ENCODE peak calls at places on chromosome 6, in six cellular contexts. S is PC-9; C is GM12865; G is AG09309; T is lung; D is CD4-positive, alpha-beta T cell. O is an unnamed sample.

GRCh38 chr6:72669324-72669723 is 47.5 kb downstream of the KCNQ5 start:
- DNase-seq in S (no peak), C (no peak), G (no peak), T (no peak), D (no peak), O (no peak)

GRCh38 chr6:170295519-170296422 is 4.9 kb upstream of the DLL1 start:
- DNase-seq in S (no peak), C (peak; percentile 56), G (no peak), T (no peak), D (peak; percentile 22), O (no peak)

GRCh38 chr6:79632580-79632979 is 1.5 kb downstream of the SH3BGRL2 start:
- DNase-seq in S (no peak), C (peak; percentile 23), G (no peak), T (peak; percentile 30), D (no peak), O (no peak)

GRCh38 chr6:47298475-47298874 is 11.2 kb downstream of the TNFRSF21 start:
- DNase-seq in S (no peak), C (no peak), G (no peak), T (no peak), D (no peak), O (no peak)

GRCh38 chr6:116922853-116923548 is 46.0 kb downstream of the RFX6 start:
- DNase-seq in S (no peak), C (no peak), G (no peak), T (no peak), D (no peak), O (no peak)

GRCh38 chr6:35602133-35602946 is 86.4 kb downstream of the FKBP5 start:
- DNase-seq in S (no peak), C (peak; percentile 54), G (no peak), T (no peak), D (no peak), O (no peak)

GRCh38 chr6:167565884-167566491 is 241.1 kb downstream of the TTLL2 start:
- DNase-seq in S (no peak), C (no peak), G (no peak), T (peak; percentile 35), D (no peak), O (peak; percentile 73)

GRCh38 chr6:80520195-80520594 is 413.7 kb downstream of the BCKDHB start:
- DNase-seq in S (no peak), C (no peak), G (no peak), T (no peak), D (no peak), O (no peak)

GRCh38 chr6:90110971-90111370 is 185.7 kb downstream of the BACH2 start:
- DNase-seq in S (no peak), C (no peak), G (no peak), T (no peak), D (peak; percentile 42), O (no peak)

GRCh38 chr6:71533939-71534379 is 245.3 kb downstream of the OGFRL1 start:
- DNase-seq in S (no peak), C (peak; percentile 6), G (no peak), T (no peak), D (no peak), O (no peak)

GRCh38 chr6:38636027-38636426 is 3.7 kb downstream of the BTBD9 start:
- DNase-seq in S (no peak), C (no peak), G (no peak), T (no peak), D (no peak), O (no peak)

GRCh38 chr6:311679-312220 is 19.5 kb downstream of the DUSP22 start:
- DNase-seq in S (no peak), C (no peak), G (no peak), T (no peak), D (no peak), O (no peak)

GRCh38 chr6:12024715-12025434 is 12.8 kb downstream of the HIVEP1 start:
- DNase-seq in S (no peak), C (no peak), G (no peak), T (no peak), D (no peak), O (no peak)

GRCh38 chr6:80425089-80425823 is 318.8 kb downstream of the BCKDHB start:
- DNase-seq in S (no peak), C (no peak), G (peak; percentile 99), T (no peak), D (no peak), O (no peak)

GRCh38 chr6:138568997-138569396 is 69.7 kb upstream of the NHSL1 start:
- DNase-seq in S (no peak), C (no peak), G (no peak), T (no peak), D (no peak), O (no peak)

DNA sequence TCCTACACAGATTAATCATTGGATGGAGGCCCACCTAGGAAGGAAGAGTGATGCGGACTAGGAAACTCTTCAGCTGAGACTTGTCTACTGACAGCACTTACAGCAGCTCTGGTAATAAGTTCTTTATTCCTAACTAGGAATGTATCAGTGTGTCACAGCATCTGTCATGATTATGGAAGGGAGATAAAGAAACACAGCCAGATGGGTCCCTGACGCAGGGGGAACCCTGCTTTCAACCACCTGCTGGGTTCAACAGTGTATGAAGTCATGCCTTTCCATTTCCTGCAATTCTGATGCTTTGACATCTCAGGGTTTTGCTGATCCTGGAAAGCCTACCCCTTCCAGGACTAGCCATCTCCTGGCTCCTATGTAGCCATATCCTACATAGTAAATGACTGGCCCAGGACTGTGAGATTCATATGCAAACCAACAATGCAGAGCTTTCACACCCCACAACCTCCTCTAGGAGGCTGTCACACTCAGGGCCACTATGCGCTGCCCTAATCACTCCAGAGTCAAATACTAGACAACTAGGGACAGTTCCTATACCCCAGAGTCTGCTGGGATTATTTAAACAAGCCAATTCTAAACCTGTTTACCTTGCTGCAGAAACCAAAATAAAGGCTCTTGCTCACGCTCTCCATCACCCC is 29.0 kb upstream of the MANEA start:
- DNase-seq in S (no peak), C (no peak), G (no peak), T (no peak), D (no peak), O (no peak)
- TF ChIP-seq CTCF in S (no peak), C (no peak), G (no peak), T (no peak), D (no peak), O (no peak)

GRCh38 chr6:33000053-33000452 is 9.3 kb downstream of the HLA-DOA start:
- DNase-seq in S (no peak), C (peak; percentile 66), G (no peak), T (no peak), D (no peak), O (no peak)
- TF ChIP-seq CTCF in S (peak; percentile 39), C (peak; percentile 39), G (no peak), T (no peak), D (peak; percentile 45), O (no peak)

GRCh38 chr6:44926556-44926955 is 401.6 kb upstream of the RUNX2 start:
- DNase-seq in S (no peak), C (no peak), G (no peak), T (no peak), D (no peak), O (no peak)
- TF ChIP-seq CTCF in S (no peak), C (no peak), G (no peak), T (no peak), D (no peak), O (no peak)

DNA sequence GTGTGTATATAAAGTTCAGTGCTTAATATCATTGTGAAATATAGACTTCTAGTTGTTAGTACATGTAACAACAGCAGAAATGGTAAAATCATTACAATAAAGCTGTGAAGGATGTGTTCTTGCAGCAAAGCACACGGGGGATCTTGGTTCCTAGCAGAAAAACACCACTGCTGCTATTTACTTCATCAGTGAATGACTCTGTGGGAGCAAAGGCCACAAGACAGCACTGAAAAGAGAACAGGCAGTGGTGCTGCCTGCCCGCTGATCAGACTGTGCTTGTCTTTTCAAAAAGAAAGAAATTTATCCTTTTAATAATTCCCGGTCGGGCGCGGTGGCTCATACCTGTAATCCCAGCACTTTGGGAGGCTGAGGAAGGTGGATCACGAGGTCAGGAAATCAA is 689.9 kb upstream of the CITED2 start:
- DNase-seq in S (no peak), C (no peak), G (no peak), T (no peak), D (no peak), O (no peak)
- TF ChIP-seq CTCF in S (no peak), C (no peak), G (no peak), T (no peak), D (no peak), O (no peak)

GRCh38 chr6:10256113-10256690 is 158.7 kb downstream of the TFAP2A start:
- DNase-seq in S (no peak), C (peak; percentile 30), G (no peak), T (no peak), D (no peak), O (no peak)
- TF ChIP-seq CTCF in S (peak; percentile 73), C (peak; percentile 43), G (peak; percentile 50), T (no peak), D (no peak), O (peak; percentile 40)

GRCh38 chr6:101393291-101394251 is at the start of gene GRIK2:
- DNase-seq in S (peak; percentile 49), C (peak; percentile 23), G (no peak), T (no peak), D (no peak), O (peak; percentile 87)
- TF ChIP-seq CTCF in S (peak; percentile 66), C (no peak), G (peak; percentile 45), T (no peak), D (no peak), O (peak; percentile 73)

GRCh38 chr6:75349262-75349984 is 64.8 kb upstream of the TMEM30A start:
- DNase-seq in S (no peak), C (peak; percentile 34), G (no peak), T (no peak), D (no peak), O (no peak)
- TF ChIP-seq CTCF in S (no peak), C (peak; percentile 1), G (peak; percentile 22), T (no peak), D (no peak), O (peak; percentile 22)

GRCh38 chr6:33208089-33208967 is at the start of gene RING1:
- DNase-seq in S (peak; percentile 64), C (peak; percentile 86), G (peak; percentile 31), T (peak; percentile 83), D (peak; percentile 81), O (peak; percentile 95)
- TF ChIP-seq CTCF in S (no peak), C (no peak), G (no peak), T (no peak), D (no peak), O (no peak)

DNA sequence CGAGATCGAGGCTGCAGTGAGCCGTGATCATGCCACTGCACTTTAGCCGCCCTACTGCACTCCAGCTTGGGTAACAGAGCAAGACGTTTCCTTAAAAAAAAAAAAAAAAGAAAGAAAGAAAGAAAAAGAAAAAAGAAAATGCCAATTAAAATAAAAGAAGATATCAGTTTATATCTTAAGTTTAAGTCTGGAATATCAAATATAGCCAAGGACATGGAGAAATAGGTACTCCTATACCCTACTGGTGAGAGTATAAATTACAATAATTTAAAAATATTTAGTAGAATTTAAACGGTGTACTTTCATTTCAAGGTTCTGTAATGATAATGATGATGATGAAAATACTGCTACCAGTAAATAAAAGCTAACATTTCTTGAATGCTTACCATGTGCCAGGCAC is 3.8 kb upstream of the TRIM31 start:
- DNase-seq in S (no peak), C (no peak), G (no peak), T (no peak), D (no peak), O (no peak)
- TF ChIP-seq CTCF in S (peak; percentile 34), C (no peak), G (no peak), T (no peak), D (no peak), O (no peak)

GRCh38 chr6:95280690-95281273 is 296.6 kb upstream of the MANEA start:
- DNase-seq in S (no peak), C (peak; percentile 39), G (no peak), T (no peak), D (no peak), O (no peak)
- TF ChIP-seq CTCF in S (peak; percentile 75), C (peak; percentile 29), G (no peak), T (no peak), D (no peak), O (peak; percentile 66)